ENCODE peak calls at places on chromosomes 7 and 10, in eight cellular contexts. One of them, this sample, is unnamed.
A peak's percentile ranks its signal among the peaks of the same experiment; 100 is the strongest.

GRCh38 chr10:70096016-70096704 is 36.5 kb downstream of the AIFM2 start:
- DNase-seq in dermis blood vessel endothelial cell: no peak
- DNase-seq in HFF-Myc: no peak
- DNase-seq in B cell: no peak
- DNase-seq in activated naive CD8-positive, alpha-beta T cell treated with anti-CD3 and anti-CD28 coated beads, Interleukin-2, amount 50 U/mL, for 24 hours: no peak
- DNase-seq in GM12891: no peak
- DNase-seq in dorsolateral prefrontal cortex: no peak
- DNase-seq in chondrocyte: no peak
- DNase-seq in this sample: no peak

GRCh38 chr10:118062798-118063238 is 16.1 kb upstream of the RAB11FIP2 start:
- DNase-seq in HFF-Myc: no peak
- DNase-seq in dorsolateral prefrontal cortex: no peak
- DNase-seq in GM12891: no peak
- DNase-seq in dermis blood vessel endothelial cell: no peak
- DNase-seq in activated naive CD8-positive, alpha-beta T cell treated with anti-CD3 and anti-CD28 coated beads, Interleukin-2, amount 50 U/mL, for 24 hours: no peak
- DNase-seq in chondrocyte: no peak
- DNase-seq in B cell: no peak
- DNase-seq in this sample: no peak

GRCh38 chr10:129773359-129773990 is 190.6 kb downstream of the EBF3 start:
- DNase-seq in activated naive CD8-positive, alpha-beta T cell treated with anti-CD3 and anti-CD28 coated beads, Interleukin-2, amount 50 U/mL, for 24 hours: no peak
- DNase-seq in dermis blood vessel endothelial cell: no peak
- DNase-seq in B cell: no peak
- DNase-seq in dorsolateral prefrontal cortex: no peak
- DNase-seq in GM12891: no peak
- DNase-seq in HFF-Myc: no peak
- DNase-seq in chondrocyte: peak; percentile 60
- DNase-seq in this sample: no peak

GRCh38 chr7:62361-63116 is 129.8 kb upstream of the FAM20C start:
- DNase-seq in dermis blood vessel endothelial cell: no peak
- DNase-seq in HFF-Myc: no peak
- DNase-seq in activated naive CD8-positive, alpha-beta T cell treated with anti-CD3 and anti-CD28 coated beads, Interleukin-2, amount 50 U/mL, for 24 hours: no peak
- DNase-seq in dorsolateral prefrontal cortex: no peak
- DNase-seq in chondrocyte: peak; percentile 83
- DNase-seq in B cell: no peak
- DNase-seq in GM12891: no peak
- DNase-seq in this sample: no peak

GRCh38 chr7:155603858-155604503 is 40.5 kb upstream of the RBM33 start:
- DNase-seq in B cell: no peak
- DNase-seq in activated naive CD8-positive, alpha-beta T cell treated with anti-CD3 and anti-CD28 coated beads, Interleukin-2, amount 50 U/mL, for 24 hours: no peak
- DNase-seq in GM12891: no peak
- DNase-seq in HFF-Myc: no peak
- DNase-seq in dorsolateral prefrontal cortex: no peak
- DNase-seq in dermis blood vessel endothelial cell: no peak
- DNase-seq in chondrocyte: no peak
- DNase-seq in this sample: no peak

GRCh38 chr7:96499532-96499931 is 177.6 kb upstream of the SLC25A13 start:
- DNase-seq in chondrocyte: no peak
- DNase-seq in HFF-Myc: no peak
- DNase-seq in GM12891: no peak
- DNase-seq in B cell: no peak
- DNase-seq in dermis blood vessel endothelial cell: no peak
- DNase-seq in activated naive CD8-positive, alpha-beta T cell treated with anti-CD3 and anti-CD28 coated beads, Interleukin-2, amount 50 U/mL, for 24 hours: no peak
- DNase-seq in dorsolateral prefrontal cortex: no peak
- DNase-seq in this sample: no peak

GRCh38 chr7:104127204-104127603 is 80.6 kb downstream of the ORC5 start:
- DNase-seq in activated naive CD8-positive, alpha-beta T cell treated with anti-CD3 and anti-CD28 coated beads, Interleukin-2, amount 50 U/mL, for 24 hours: no peak
- DNase-seq in chondrocyte: no peak
- DNase-seq in HFF-Myc: no peak
- DNase-seq in B cell: no peak
- DNase-seq in dorsolateral prefrontal cortex: no peak
- DNase-seq in dermis blood vessel endothelial cell: no peak
- DNase-seq in GM12891: no peak
- DNase-seq in this sample: no peak

GRCh38 chr7:39919646-39920045 is 30.4 kb upstream of the CDK13 start:
- DNase-seq in HFF-Myc: no peak
- DNase-seq in activated naive CD8-positive, alpha-beta T cell treated with anti-CD3 and anti-CD28 coated beads, Interleukin-2, amount 50 U/mL, for 24 hours: no peak
- DNase-seq in chondrocyte: no peak
- DNase-seq in GM12891: no peak
- DNase-seq in dermis blood vessel endothelial cell: no peak
- DNase-seq in dorsolateral prefrontal cortex: no peak
- DNase-seq in B cell: no peak
- DNase-seq in this sample: no peak

GRCh38 chr10:132802694-132803320 is 16.9 kb upstream of the NKX6-2 start:
- DNase-seq in dermis blood vessel endothelial cell: no peak
- DNase-seq in GM12891: no peak
- DNase-seq in activated naive CD8-positive, alpha-beta T cell treated with anti-CD3 and anti-CD28 coated beads, Interleukin-2, amount 50 U/mL, for 24 hours: no peak
- DNase-seq in chondrocyte: no peak
- DNase-seq in B cell: no peak
- DNase-seq in HFF-Myc: no peak
- DNase-seq in dorsolateral prefrontal cortex: no peak
- DNase-seq in this sample: no peak

GRCh38 chr7:80392229-80393169 is 119.4 kb downstream of the GNAT3 start:
- DNase-seq in GM12891: no peak
- DNase-seq in activated naive CD8-positive, alpha-beta T cell treated with anti-CD3 and anti-CD28 coated beads, Interleukin-2, amount 50 U/mL, for 24 hours: no peak
- DNase-seq in B cell: no peak
- DNase-seq in dorsolateral prefrontal cortex: no peak
- DNase-seq in dermis blood vessel endothelial cell: peak; percentile 68
- DNase-seq in HFF-Myc: no peak
- DNase-seq in chondrocyte: no peak
- DNase-seq in this sample: peak; percentile 34

GRCh38 chr10:60759181-60759580 is 19.1 kb upstream of the CDK1 start:
- DNase-seq in dermis blood vessel endothelial cell: no peak
- DNase-seq in activated naive CD8-positive, alpha-beta T cell treated with anti-CD3 and anti-CD28 coated beads, Interleukin-2, amount 50 U/mL, for 24 hours: no peak
- DNase-seq in B cell: no peak
- DNase-seq in dorsolateral prefrontal cortex: no peak
- DNase-seq in GM12891: no peak
- DNase-seq in chondrocyte: no peak
- DNase-seq in HFF-Myc: no peak
- DNase-seq in this sample: no peak

GRCh38 chr7:128381161-128381821 is 19.8 kb upstream of the PRRT4 start:
- DNase-seq in activated naive CD8-positive, alpha-beta T cell treated with anti-CD3 and anti-CD28 coated beads, Interleukin-2, amount 50 U/mL, for 24 hours: peak; percentile 57
- DNase-seq in B cell: no peak
- DNase-seq in dermis blood vessel endothelial cell: peak; percentile 30
- DNase-seq in HFF-Myc: no peak
- DNase-seq in chondrocyte: no peak
- DNase-seq in dorsolateral prefrontal cortex: no peak
- DNase-seq in GM12891: peak; percentile 57
- DNase-seq in this sample: no peak

GRCh38 chr7:80940539-80941205 is 21.8 kb upstream of the SEMA3C start:
- DNase-seq in HFF-Myc: no peak
- DNase-seq in chondrocyte: no peak
- DNase-seq in dorsolateral prefrontal cortex: no peak
- DNase-seq in GM12891: no peak
- DNase-seq in dermis blood vessel endothelial cell: no peak
- DNase-seq in B cell: no peak
- DNase-seq in activated naive CD8-positive, alpha-beta T cell treated with anti-CD3 and anti-CD28 coated beads, Interleukin-2, amount 50 U/mL, for 24 hours: no peak
- DNase-seq in this sample: no peak

GRCh38 chr10:4662576-4663161 is 163.3 kb upstream of the AKR1E2 start:
- DNase-seq in dermis blood vessel endothelial cell: no peak
- DNase-seq in HFF-Myc: no peak
- DNase-seq in B cell: no peak
- DNase-seq in GM12891: no peak
- DNase-seq in dorsolateral prefrontal cortex: no peak
- DNase-seq in activated naive CD8-positive, alpha-beta T cell treated with anti-CD3 and anti-CD28 coated beads, Interleukin-2, amount 50 U/mL, for 24 hours: no peak
- DNase-seq in chondrocyte: no peak
- DNase-seq in this sample: no peak

GRCh38 chr7:132354527-132354926 is 221.7 kb downstream of the PLXNA4 start:
- DNase-seq in dorsolateral prefrontal cortex: no peak
- DNase-seq in activated naive CD8-positive, alpha-beta T cell treated with anti-CD3 and anti-CD28 coated beads, Interleukin-2, amount 50 U/mL, for 24 hours: no peak
- DNase-seq in B cell: no peak
- DNase-seq in chondrocyte: no peak
- DNase-seq in dermis blood vessel endothelial cell: no peak
- DNase-seq in GM12891: no peak
- DNase-seq in HFF-Myc: no peak
- DNase-seq in this sample: no peak

GRCh38 chr7:55588379-55588699 is 16.0 kb upstream of the VOPP1 start:
- DNase-seq in activated naive CD8-positive, alpha-beta T cell treated with anti-CD3 and anti-CD28 coated beads, Interleukin-2, amount 50 U/mL, for 24 hours: no peak
- DNase-seq in dorsolateral prefrontal cortex: no peak
- DNase-seq in chondrocyte: peak; percentile 65
- DNase-seq in dermis blood vessel endothelial cell: no peak
- DNase-seq in GM12891: no peak
- DNase-seq in HFF-Myc: no peak
- DNase-seq in B cell: no peak
- DNase-seq in this sample: no peak

GRCh38 chr7:139034336-139034735 is 1.5 kb downstream of the ZC3HAV1L start:
- DNase-seq in dorsolateral prefrontal cortex: no peak
- DNase-seq in B cell: no peak
- DNase-seq in activated naive CD8-positive, alpha-beta T cell treated with anti-CD3 and anti-CD28 coated beads, Interleukin-2, amount 50 U/mL, for 24 hours: no peak
- DNase-seq in GM12891: no peak
- DNase-seq in HFF-Myc: no peak
- DNase-seq in chondrocyte: no peak
- DNase-seq in dermis blood vessel endothelial cell: peak; percentile 22
- DNase-seq in this sample: no peak

This sample was measured in AG08395.